ENCODE peak calls at places on chromosomes 2 and 18, in five cellular contexts. D, A, X, M and R are unnamed samples.

GRCh38 chr2:223046470-223047053 is 5.4 kb upstream of the KCNE4 start:
- DNase-seq in X (no peak), A (no peak), M (no peak), D (no peak), R (no peak)

GRCh38 chr18:36035253-36035652 is 32.1 kb downstream of the RPRD1A start:
- DNase-seq in D (no peak), X (no peak), A (no peak), M (no peak), R (no peak)

GRCh38 chr2:74849228-74849892 is 15.4 kb downstream of the HK2 start:
- DNase-seq in M (peak), X (no peak), A (no peak), D (peak), R (peak)

GRCh38 chr2:158970522-158970855 is 2.0 kb downstream of the TANC1 start:
- DNase-seq in A (no peak), M (no peak), D (no peak), X (no peak), R (no peak)

GRCh38 chr2:4340536-4340935 is 637.2 kb downstream of the DCDC2C start:
- DNase-seq in D (no peak), A (no peak), X (no peak), M (no peak), R (no peak)

GRCh38 chr2:224036731-224037376 is 2.2 kb downstream of the SERPINE2 start:
- DNase-seq in D (no peak), X (no peak), A (no peak), M (no peak), R (no peak)

GRCh38 chr2:29463181-29463900 is 348.1 kb downstream of the CLIP4 start:
- DNase-seq in D (no peak), X (no peak), M (no peak), A (no peak), R (no peak)

GRCh38 chr18:26036635-26037034 is 53.8 kb downstream of the SS18 start:
- DNase-seq in A (no peak), M (no peak), X (no peak), D (no peak), R (no peak)

GRCh38 chr2:230134496-230135073 is 65.9 kb upstream of the SLC16A14 start:
- DNase-seq in X (no peak), A (peak), M (no peak), D (no peak), R (no peak)
- TF ChIP-seq POLR2AphosphoS5 in X (no peak), A (no peak), M (no peak), D (no peak), R (no peak)

GRCh38 chr18:2776596-2776995 is 70.2 kb upstream of the EMILIN2 start:
- DNase-seq in D (no peak), X (no peak), M (no peak), A (no peak), R (no peak)

GRCh38 chr18:2774669-2775068 is 72.1 kb upstream of the EMILIN2 start:
- DNase-seq in X (no peak), M (no peak), A (no peak), D (no peak), R (no peak)
- TF ChIP-seq POLR2AphosphoS5 in X (no peak), M (no peak), A (no peak), D (no peak), R (no peak)

GRCh38 chr2:231670892-231671616 is 37.3 kb upstream of the PTMA start:
- DNase-seq in X (no peak), M (peak), D (peak), A (peak), R (no peak)
- TF ChIP-seq POLR2AphosphoS5 in X (peak), M (no peak), D (no peak), A (no peak), R (no peak)

GRCh38 chr2:61537590-61538178 is 472 bp downstream of the XPO1 start:
- DNase-seq in A (no peak), M (no peak), X (no peak), D (peak), R (no peak)

GRCh38 chr2:61536086-61536722 is 2.0 kb downstream of the XPO1 start:
- DNase-seq in D (no peak), A (peak), M (no peak), X (no peak), R (no peak)

GRCh38 chr2:61538179-61538919 is at the start of gene XPO1:
- DNase-seq in A (peak), D (peak), X (peak), M (peak), R (peak)

GRCh38 chr2:61535449-61535848 is 2.7 kb downstream of the XPO1 start:
- DNase-seq in X (no peak), A (no peak), D (no peak), M (no peak), R (no peak)

DNA sequence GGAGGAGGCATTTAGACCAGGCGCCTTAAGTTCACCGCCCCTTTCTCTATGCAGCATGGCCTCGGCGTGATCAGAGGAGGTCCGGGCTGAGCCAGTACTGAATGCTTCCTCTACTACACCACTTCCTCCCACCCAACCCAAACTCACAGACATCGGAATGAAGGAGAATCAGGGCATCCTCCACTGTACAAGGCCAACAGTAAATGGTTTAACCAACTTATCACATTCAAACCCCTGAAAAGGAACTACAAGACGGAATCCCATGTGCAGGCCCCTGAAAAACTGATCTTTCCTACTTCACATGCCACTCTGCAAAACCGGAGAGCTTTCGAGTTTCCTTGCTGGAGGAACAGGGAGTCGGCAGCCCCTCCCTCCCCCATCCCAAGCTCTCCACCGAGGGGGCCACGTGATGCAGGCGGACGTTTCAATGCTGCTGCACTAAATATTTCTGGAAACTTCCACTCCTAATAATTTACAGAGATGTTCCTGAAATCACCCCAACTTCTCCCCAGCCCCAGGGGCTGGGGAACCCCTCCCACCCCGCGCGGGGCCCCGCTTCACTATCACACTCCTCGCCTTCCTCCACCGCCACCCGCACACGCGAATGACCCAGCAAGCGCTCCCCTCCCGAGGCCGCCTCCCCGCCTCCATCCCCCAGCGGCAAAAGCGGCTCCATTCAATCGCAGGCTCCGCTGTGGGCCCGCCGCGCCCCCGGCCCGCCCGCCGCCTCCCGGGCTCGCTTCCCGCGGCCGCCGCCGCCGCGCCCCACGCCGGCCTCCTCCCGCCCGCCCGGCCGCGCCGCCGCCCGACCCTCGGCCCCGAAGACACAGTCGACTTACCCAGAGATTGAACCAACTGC is 1.2 kb downstream of the XPO1 start:
- DNase-seq in X (peak), A (peak), D (peak), M (peak), R (peak)
- TF ChIP-seq POLR2AphosphoS5 in X (peak), A (peak), D (peak), M (peak), R (peak)

GRCh38 chr2:164511738-164512137 is 109.5 kb downstream of the GRB14 start:
- DNase-seq in D (no peak), X (no peak), M (no peak), A (no peak), R (no peak)
- TF ChIP-seq POLR2AphosphoS5 in D (no peak), X (no peak), M (no peak), A (no peak), R (no peak)